ENCODE peak calls at places on chromosomes 11 and 22, in ten cellular contexts. P is coronary artery, Z is NCI-H446 treated with DMSO at 0.1 percent for 48 hours, U is foreskin melanocyte, Y is T-helper 2 cell, X is transverse colon, S is GM20000, W is activated gamma-delta T cell treated with Interleukin-2 at 50 U/mL for 16 hours, K is GDM1, E is IMR-90. Q is an unnamed sample.

GRCh38 chr11:111408789-111409727 is 30.0 kb upstream of the POU2AF1 start:
- DNase-seq in P (no peak), Z (no peak), U (no peak), Y (no peak), X (no peak), S (no peak), W (no peak), K (no peak), E (peak), Q (peak)

GRCh38 chr22:20130739-20131592 is 638 bp upstream of the ZDHHC8 start:
- DNase-seq in P (peak), Z (peak), U (peak), Y (peak), X (peak), S (peak), W (peak), K (peak), E (peak), Q (peak)

GRCh38 chr11:76163289-76163880 is 42.9 kb downstream of the WNT11 start:
- DNase-seq in P (no peak), Z (no peak), U (no peak), Y (no peak), X (no peak), S (no peak), W (no peak), K (no peak), E (no peak), Q (no peak)

GRCh38 chr22:41286639-41287091 is 678 bp upstream of the RANGAP1 start:
- DNase-seq in P (no peak), Z (no peak), U (no peak), Y (no peak), X (no peak), S (peak), W (peak), K (peak), E (peak), Q (no peak)

GRCh38 chr11:2420502-2421225 is 20.1 kb downstream of the TSSC4 start:
- DNase-seq in P (no peak), Z (peak), U (peak), Y (peak), X (peak), S (peak), W (peak), K (peak), E (peak), Q (peak)

GRCh38 chr11:72621008-72621610 is 53.1 kb downstream of the PDE2A start:
- DNase-seq in P (no peak), Z (no peak), U (no peak), Y (no peak), X (no peak), S (no peak), W (no peak), K (no peak), E (no peak), Q (peak)

GRCh38 chr11:92941676-92942571 is 27.5 kb upstream of the MTNR1B start:
- DNase-seq in P (no peak), Z (peak), U (peak), Y (no peak), X (no peak), S (peak), W (no peak), K (peak), E (peak), Q (peak)

GRCh38 chr11:121024989-121025388 is 1.1 kb downstream of the TBCEL start:
- DNase-seq in P (no peak), Z (no peak), U (no peak), Y (no peak), X (no peak), S (peak), W (no peak), K (no peak), E (peak), Q (no peak)

GRCh38 chr11:68436985-68437926 is 23.3 kb upstream of the PPP6R3 start:
- DNase-seq in P (no peak), Z (no peak), U (peak), Y (no peak), X (no peak), S (no peak), W (no peak), K (no peak), E (peak), Q (peak)

GRCh38 chr22:35596821-35597220 is 20.3 kb downstream of the MB start:
- DNase-seq in P (no peak), Z (no peak), U (no peak), Y (no peak), X (no peak), S (no peak), W (no peak), K (no peak), E (no peak), Q (no peak)

Q was measured in HT1080.